ENCODE peak calls at places on chromosomes 12 and 14, in four cellular contexts. M, V, N and Z are unnamed samples.

GRCh38 chr14:33847066-33847465 is 103.8 kb downstream of the EGLN3 start:
- DNase-seq in M (peak; percentile 28), V (no peak), N (no peak), Z (no peak)

GRCh38 chr14:90060312-90060964 is 1.4 kb upstream of the KCNK13 start:
- DNase-seq in M (peak; percentile 58), V (peak; percentile 42), N (peak; percentile 19), Z (peak; percentile 42)

GRCh38 chr14:71754422-71755095 is 177.7 kb upstream of the RGS6 start:
- DNase-seq in M (no peak), V (no peak), N (no peak), Z (no peak)

GRCh38 chr12:17097674-17098073 is 491.7 kb upstream of the LMO3 start:
- DNase-seq in M (no peak), V (no peak), N (no peak), Z (no peak)

GRCh38 chr14:68564826-68565760 is 227.8 kb downstream of the ZFP36L1 start:
- DNase-seq in M (no peak), V (no peak), N (no peak), Z (no peak)

GRCh38 chr14:20530771-20531571 is 25.6 kb downstream of the RNASE10 start:
- DNase-seq in M (peak; percentile 75), V (peak; percentile 44), N (peak; percentile 64), Z (peak; percentile 73)

GRCh38 chr14:96637521-96637920 is 135.3 kb downstream of the PAPOLA start:
- DNase-seq in M (no peak), V (no peak), N (peak; percentile 5), Z (peak; percentile 20)

GRCh38 chr12:89231686-89232085 is 120.6 kb downstream of the DUSP6 start:
- DNase-seq in M (no peak), V (no peak), N (no peak), Z (no peak)

GRCh38 chr12:62919827-62920226 is 15.1 kb downstream of the PPM1H start:
- DNase-seq in M (peak; percentile 77), V (no peak), N (peak; percentile 57), Z (peak; percentile 35)

GRCh38 chr14:60317609-60318008 is 68.6 kb downstream of the PPM1A start:
- DNase-seq in M (no peak), V (no peak), N (no peak), Z (no peak)

GRCh38 chr14:75041613-75042012 is 9.7 kb downstream of the MLH3 start:
- DNase-seq in M (no peak), V (no peak), N (peak; percentile 35), Z (no peak)

GRCh38 chr14:71246539-71246938 is 339.3 kb downstream of the PCNX1 start:
- DNase-seq in M (no peak), V (no peak), N (no peak), Z (no peak)

GRCh38 chr12:31928246-31929139 is 30.7 kb upstream of the RESF1 start:
- DNase-seq in M (no peak), V (no peak), N (no peak), Z (no peak)

GRCh38 chr12:70876952-70877351 is 43.6 kb downstream of the PTPRR start:
- DNase-seq in M (peak; percentile 11), V (no peak), N (peak; percentile 30), Z (no peak)

GRCh38 chr12:24759155-24759554 is 189.7 kb downstream of the BCAT1 start:
- DNase-seq in M (peak; percentile 82), V (no peak), N (no peak), Z (no peak)

GRCh38 chr12:93812616-93813015 is 135.4 kb downstream of the CRADD start:
- DNase-seq in M (peak; percentile 41), V (no peak), N (no peak), Z (no peak)

GRCh38 chr12:4030938-4031702 is 157.9 kb upstream of the PARP11 start:
- DNase-seq in M (peak; percentile 99), V (peak; percentile 60), N (peak; percentile 91), Z (peak; percentile 86)

GRCh38 chr14:32939254-32940065 is 781 bp downstream of the NPAS3 start:
- DNase-seq in M (peak; percentile 71), V (no peak), N (peak; percentile 63), Z (peak; percentile 68)

GRCh38 chr14:33777651-33778050 is 173.2 kb downstream of the EGLN3 start:
- DNase-seq in M (no peak), V (no peak), N (no peak), Z (no peak)

GRCh38 chr14:20956376-20956976 is 1.2 kb downstream of the RNASE2 start:
- DNase-seq in M (no peak), V (no peak), N (no peak), Z (no peak)

GRCh38 chr12:52695039-52695438 is 8.3 kb downstream of the KRT77 start:
- DNase-seq in M (no peak), V (no peak), N (no peak), Z (no peak)

GRCh38 chr12:90741611-90742010 is 213.4 kb downstream of the CCER1 start:
- DNase-seq in M (no peak), V (no peak), N (no peak), Z (no peak)

GRCh38 chr12:78793982-78794381 is 70.6 kb upstream of the SYT1 start:
- DNase-seq in M (no peak), V (no peak), N (no peak), Z (no peak)

GRCh38 chr12:107884769-107885694 is 110.5 kb downstream of the ASCL4 start:
- DNase-seq in M (peak; percentile 59), V (peak; percentile 10), N (peak; percentile 46), Z (peak; percentile 67)